ENCODE peak calls at places on chromosomes 13 and 19, in four cellular contexts. W is GM12878, E is K562, F is H1. T is an unnamed sample.
A peak's percentile ranks its signal among the peaks of the same experiment; 100 is the strongest.

GRCh38 chr19:31532034-31532433 is 182.8 kb upstream of the TSHZ3 start:
- DNase-seq in F (no peak), W (no peak), E (no peak), T (no peak)

GRCh38 chr19:56834564-56835375 is 5.8 kb downstream of the PEG3 start:
- DNase-seq in E (no peak), F (no peak), W (no peak), T (no peak)

GRCh38 chr13:28346136-28346535 is 148.8 kb downstream of the FLT1 start:
- DNase-seq in F (no peak), W (no peak), E (no peak), T (no peak)

GRCh38 chr19:47243364-47243775 is 12.4 kb upstream of the BBC3 start:
- DNase-seq in F (no peak), W (no peak), E (no peak), T (no peak)

GRCh38 chr13:89930861-89931260 is 1416.6 kb upstream of the MIR17HG start:
- DNase-seq in E (no peak), F (no peak), W (no peak), T (no peak)

GRCh38 chr19:37654525-37654832 is 786 bp downstream of the ZFP30 start:
- DNase-seq in F (no peak), W (no peak), E (no peak), T (no peak)

GRCh38 chr19:794989-795658 is 2.1 kb upstream of the PTBP1 start:
- DNase-seq in E (no peak), F (no peak), W (no peak), T (no peak)

GRCh38 chr13:59924256-59924655 is 239.5 kb downstream of the DIAPH3 start:
- DNase-seq in F (no peak), W (no peak), E (no peak), T (no peak)

GRCh38 chr13:44576396-44577235 is 486 bp upstream of the TSC22D1 start:
- DNase-seq in W (no peak), E (peak; percentile 17), F (no peak), T (no peak)

GRCh38 chr19:42159942-42160341 is 27.7 kb upstream of the POU2F2 start:
- DNase-seq in W (no peak), E (no peak), F (no peak), T (no peak)

GRCh38 chr13:69970521-69970920 is 137.1 kb upstream of the ATXN8OS start:
- DNase-seq in F (peak; percentile 1), W (no peak), E (no peak), T (no peak)

GRCh38 chr13:73303858-73304257 is 245.1 kb downstream of the KLF5 start:
- DNase-seq in F (peak; percentile 13), W (no peak), E (no peak), T (no peak)

GRCh38 chr13:60226507-60226906 is 62.8 kb upstream of the DIAPH3 start:
- DNase-seq in F (no peak), E (peak; percentile 76), W (no peak), T (peak; percentile 12)

GRCh38 chr19:8699908-8700307 is 1.3 kb upstream of the ACTL9 start:
- DNase-seq in F (no peak), E (no peak), W (no peak), T (no peak)

GRCh38 chr19:34246340-34246739 is 8.0 kb upstream of the GARRE1 start:
- DNase-seq in E (no peak), W (no peak), F (no peak), T (no peak)

GRCh38 chr13:23180711-23181110 is at the start of gene SGCG:
- DNase-seq in F (no peak), W (no peak), E (no peak), T (no peak)

GRCh38 chr19:46714523-46715106 is 2.3 kb downstream of the PRKD2 start:
- DNase-seq in F (no peak), E (no peak), W (no peak), T (no peak)

GRCh38 chr13:110353339-110353977 is 46.4 kb downstream of the COL4A2 start:
- DNase-seq in W (no peak), E (no peak), F (no peak), T (no peak)

GRCh38 chr19:33490041-33490451 is 31.5 kb downstream of the PEPD start:
- DNase-seq in E (no peak), F (no peak), W (no peak), T (no peak)

GRCh38 chr19:55504252-55504603 is 16.0 kb downstream of the SSC5D start:
- DNase-seq in W (no peak), E (no peak), F (no peak), T (no peak)

GRCh38 chr19:29075149-29075548 is 137.8 kb downstream of the UQCRFS1 start:
- DNase-seq in E (no peak), F (no peak), W (no peak), T (no peak)

GRCh38 chr13:31835932-31836331 is 96.6 kb downstream of the RXFP2 start:
- DNase-seq in E (no peak), W (no peak), F (no peak), T (no peak)
- TF ChIP-seq POLR2A in E (no peak), W (no peak), F (no peak), T (no peak)

DNA sequence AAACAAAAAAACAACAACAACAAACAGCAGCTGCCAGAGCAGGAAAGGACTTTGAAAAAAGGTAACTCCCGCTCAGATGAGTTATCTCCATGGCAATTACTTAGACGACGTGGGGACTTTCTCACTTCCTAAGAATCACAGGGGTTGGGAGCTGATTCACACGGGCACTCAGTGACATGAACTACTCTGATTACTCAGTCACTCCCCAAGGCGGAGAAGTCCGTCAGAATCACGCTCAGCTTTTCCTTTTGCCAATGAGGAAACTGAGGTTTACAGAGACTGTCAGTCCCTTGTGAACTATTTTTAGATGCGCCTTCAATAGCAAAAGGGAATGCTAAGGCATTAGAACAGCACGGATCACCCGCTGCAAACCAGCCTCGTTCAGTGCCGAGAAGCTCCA is 32.3 kb upstream of the MATK start:
- DNase-seq in E (no peak), W (no peak), F (no peak), T (no peak)
- TF ChIP-seq EGR1 in E (no peak), W (no peak), F (no peak), T (no peak)

GRCh38 chr19:15526408-15526807 is 18.1 kb downstream of the CYP4F22 start:
- DNase-seq in W (no peak), E (no peak), F (no peak), T (no peak)

GRCh38 chr19:15527705-15528104 is 19.4 kb downstream of the CYP4F22 start:
- DNase-seq in F (no peak), E (no peak), W (no peak), T (no peak)

GRCh38 chr19:15532779-15533521 is 24.6 kb downstream of the CYP4F22 start:
- DNase-seq in E (no peak), F (no peak), W (peak; percentile 25), T (peak; percentile 49)

GRCh38 chr19:15525291-15525690 is 17.0 kb downstream of the CYP4F22 start:
- DNase-seq in E (no peak), F (no peak), W (no peak), T (no peak)

GRCh38 chr19:15529774-15530372 is 21.5 kb downstream of the CYP4F22 start:
- DNase-seq in W (no peak), F (no peak), E (no peak), T (no peak)
- TF ChIP-seq POLR2A in W (no peak), F (no peak), E (no peak), T (no peak)

GRCh38 chr13:29961036-29961685 is 110.7 kb upstream of the UBL3 start:
- DNase-seq in F (no peak), W (no peak), E (no peak), T (no peak)
- TF ChIP-seq EGR1 in F (no peak), W (no peak), E (no peak), T (no peak)

DNA sequence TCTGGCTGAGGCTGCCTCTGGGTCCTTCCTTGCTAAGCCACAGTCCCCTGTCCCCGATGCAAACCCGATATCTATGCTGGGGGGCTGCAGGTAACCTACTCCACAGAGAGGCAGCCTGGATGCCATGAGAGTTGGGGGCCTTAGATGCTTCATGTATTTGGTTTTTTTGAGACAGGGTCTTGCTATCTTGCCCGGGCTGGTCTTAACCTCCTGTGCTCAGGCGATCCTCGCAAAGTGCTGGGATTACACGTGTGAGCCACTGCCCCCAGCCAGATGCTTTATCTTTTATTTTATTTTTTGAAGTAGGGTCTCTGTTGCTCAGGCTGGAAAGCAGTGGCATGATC is 1.5 kb downstream of the ATCAY start:
- DNase-seq in E (no peak), W (no peak), F (no peak), T (no peak)
- TF ChIP-seq POLR2A in E (no peak), W (no peak), F (no peak), T (no peak)

GRCh38 chr13:101626925-101627555 is 174.6 kb downstream of the ITGBL1 start:
- DNase-seq in F (no peak), E (no peak), W (peak; percentile 57), T (no peak)
- TF ChIP-seq EGR1 in F (no peak), E (no peak), W (no peak), T (no peak)

GRCh38 chr19:54444737-54445136 is 4.3 kb upstream of the LENG8 start:
- DNase-seq in F (no peak), W (no peak), E (no peak), T (no peak)

GRCh38 chr19:54451331-54451871 is 2.4 kb downstream of the LENG8 start:
- DNase-seq in F (no peak), E (no peak), W (no peak), T (no peak)

GRCh38 chr19:54449701-54450069 is 686 bp downstream of the LENG8 start:
- DNase-seq in F (no peak), E (no peak), W (no peak), T (no peak)

GRCh38 chr19:54448774-54449700 is at the start of gene LENG8:
- DNase-seq in W (peak; percentile 95), E (peak; percentile 98), F (no peak), T (peak; percentile 97)

DNA sequence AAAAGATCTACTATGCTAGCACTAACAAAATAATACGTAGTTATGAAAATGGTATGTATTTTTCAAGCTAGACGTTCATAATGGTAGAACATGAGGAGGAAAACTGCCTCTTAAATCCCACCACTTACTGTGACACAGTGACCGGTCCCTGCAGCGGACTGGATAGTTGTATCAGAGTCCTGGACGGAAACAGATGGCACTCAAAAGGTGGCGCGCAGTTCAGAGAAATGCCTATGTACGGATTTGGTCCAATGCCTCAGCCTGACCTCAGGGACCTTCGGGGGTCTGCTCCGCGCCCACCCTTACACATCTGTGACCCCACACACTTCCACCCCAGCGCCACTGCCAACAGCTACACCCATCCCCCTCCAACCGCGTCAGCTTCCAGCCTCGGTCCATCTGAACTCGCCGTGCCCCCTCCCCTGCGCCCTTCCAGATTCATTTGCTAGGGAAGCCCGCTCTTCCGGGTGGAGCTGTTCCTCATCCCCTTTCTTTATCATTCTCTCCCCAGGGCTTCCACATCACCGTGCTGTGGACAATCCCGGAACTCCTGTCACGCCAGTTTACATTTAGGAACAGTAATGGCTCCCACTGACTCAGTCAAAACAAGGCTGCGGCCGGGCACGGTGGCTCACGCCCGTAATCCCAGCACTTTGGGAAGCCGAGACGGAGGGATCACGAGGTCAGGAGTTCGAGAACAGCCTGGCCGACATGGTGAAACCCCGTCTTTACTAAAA is 794 bp upstream of the LENG8 start:
- DNase-seq in E (peak; percentile 70), F (no peak), W (no peak), T (no peak)
- TF ChIP-seq POLR2A in E (no peak), F (no peak), W (peak; percentile 66), T (peak; percentile 14)

GRCh38 chr13:114062754-114063153 is 69.7 kb downstream of the RASA3 start:
- DNase-seq in E (no peak), F (no peak), W (no peak), T (no peak)

GRCh38 chr13:114065141-114065925 is 67.1 kb downstream of the RASA3 start:
- DNase-seq in E (peak; percentile 87), W (no peak), F (peak; percentile 43), T (peak; percentile 90)

GRCh38 chr13:114065926-114066774 is 66.3 kb downstream of the RASA3 start:
- DNase-seq in F (no peak), E (no peak), W (no peak), T (no peak)

GRCh38 chr13:114063545-114064515 is 68.6 kb downstream of the RASA3 start:
- DNase-seq in E (peak; percentile 44), W (no peak), F (no peak), T (no peak)

GRCh38 chr13:114064516-114065140 is 67.8 kb downstream of the RASA3 start:
- DNase-seq in W (no peak), F (no peak), E (peak; percentile 28), T (no peak)
- TF ChIP-seq EGR1 in W (no peak), F (no peak), E (no peak), T (no peak)

T was measured in HCT116.